ENCODE peak calls at places on chromosomes 16 and 17, in eight cellular contexts. S is mesenchymal stem cell, L is lower lobe of right lung, T is Karpas-422, E is WERI-Rb-1, M is AG04450, C is aorta, J is heart right ventricle. B is an unnamed sample.

GRCh38 chr17:34997355-34997862 is 17.1 kb downstream of the LIG3 start:
- DNase-seq in C (peak; percentile 75), M (peak; percentile 72), S (no peak), J (no peak), T (no peak), E (no peak), L (no peak), B (no peak)

GRCh38 chr16:75420987-75421819 is 12.1 kb downstream of the CFDP1 start:
- DNase-seq in S (peak; percentile 69), L (peak; percentile 84), J (peak; percentile 82), T (peak; percentile 86), M (no peak), C (peak; percentile 73), E (peak; percentile 79), B (peak; percentile 86)

GRCh38 chr17:81926451-81927144 is 937 bp downstream of the MAFG start:
- DNase-seq in M (peak; percentile 50), S (peak; percentile 94), J (peak; percentile 78), T (peak; percentile 82), C (peak; percentile 91), E (peak; percentile 71), L (peak; percentile 85), B (peak; percentile 92)

GRCh38 chr17:78180508-78180907 is 6.3 kb downstream of the TK1 start:
- DNase-seq in S (peak; percentile 9), E (no peak), T (no peak), J (no peak), C (no peak), L (no peak), M (no peak), B (no peak)

GRCh38 chr17:15122857-15123256 is 142.3 kb downstream of the PMP22 start:
- DNase-seq in J (no peak), E (no peak), M (no peak), T (no peak), C (no peak), S (no peak), L (no peak), B (no peak)

GRCh38 chr17:40956401-40957254 is 10.1 kb downstream of the KRT39 start:
- DNase-seq in L (no peak), J (no peak), M (peak; percentile 96), S (peak; percentile 60), C (no peak), E (no peak), T (no peak), B (no peak)

GRCh38 chr16:62077998-62078397 is 41.8 kb upstream of the CDH8 start:
- DNase-seq in C (no peak), J (no peak), E (peak; percentile 10), T (no peak), M (no peak), S (no peak), L (no peak), B (no peak)

GRCh38 chr17:60863892-60864673 is 186.4 kb downstream of the BCAS3 start:
- DNase-seq in J (no peak), S (peak; percentile 6), E (no peak), L (no peak), M (no peak), C (no peak), T (no peak), B (no peak)

DNA sequence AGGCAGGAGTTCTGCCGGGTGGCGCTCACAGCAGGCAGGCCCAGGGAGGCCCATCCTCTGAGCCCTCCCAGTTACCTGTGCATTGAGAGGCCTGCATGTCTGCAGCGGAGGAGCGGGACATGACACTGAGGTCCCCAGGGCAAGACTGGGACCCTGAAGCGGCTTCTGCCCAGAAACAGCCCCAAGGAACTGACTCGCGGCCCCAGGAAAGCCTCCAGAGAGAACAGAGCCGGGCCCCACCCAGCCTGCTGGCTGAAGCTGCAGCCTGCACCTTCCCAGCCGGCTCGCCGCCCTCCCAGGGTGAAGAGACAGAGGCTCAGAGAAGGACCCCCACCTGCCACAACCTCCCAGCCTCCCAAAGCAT is 16.5 kb downstream of the ZNF423 start:
- DNase-seq in S (no peak), T (no peak), M (no peak), J (no peak), C (no peak), E (no peak), L (no peak), B (no peak)
- H3K4me3 ChIP-seq in S (no peak overlapping the region), T (no peak overlapping the region), M (no peak overlapping the region), J (no peak overlapping the region), C (no peak overlapping the region), E (no peak overlapping the region), L (no peak overlapping the region), B (no peak overlapping the region)

DNA sequence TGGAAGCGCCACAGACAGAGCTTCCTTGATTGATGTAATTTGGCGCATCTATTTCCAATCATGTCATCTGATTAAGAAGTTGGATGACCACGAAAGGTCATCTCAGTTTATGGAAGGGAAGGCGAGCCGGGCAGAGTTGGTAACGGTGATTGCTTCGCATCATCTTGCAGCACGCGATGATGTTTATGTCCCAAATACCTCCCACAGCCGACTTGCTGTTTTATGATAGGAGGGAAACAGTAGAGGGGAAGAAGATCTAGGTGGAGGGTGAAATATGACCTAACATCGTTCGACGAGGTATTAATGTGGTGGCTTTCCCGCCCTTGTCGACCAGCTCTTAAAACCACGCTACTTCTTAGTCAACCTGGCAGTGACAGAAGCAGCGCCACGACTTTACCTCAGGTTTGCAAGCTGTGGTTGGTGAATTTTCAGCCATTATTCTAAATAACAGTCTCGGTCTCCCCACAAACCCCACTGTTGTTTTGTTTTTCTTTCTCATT is 836 bp upstream of the TANC2 start:
- DNase-seq in J (no peak), S (peak; percentile 25), L (no peak), C (no peak), T (no peak), M (no peak), E (no peak), B (no peak)
- H3K4me3 ChIP-seq in J (no peak overlapping the region), S (peak overlapping the region; percentile 77), L (peak overlapping the region; percentile 88), C (no peak overlapping the region), T (peak overlapping the region; percentile 66), M (peak overlapping the region; percentile 63), E (peak overlapping the region; percentile 73), B (peak overlapping the region; percentile 73)

GRCh38 chr16:790086-790485 is 1.7 kb downstream of the CHTF18 start:
- DNase-seq in S (no peak), J (no peak), M (no peak), L (no peak), T (no peak), E (no peak), C (no peak), B (no peak)

GRCh38 chr16:788399-789126 is at the start of gene CHTF18:
- DNase-seq in L (peak; percentile 92), J (peak; percentile 94), T (peak; percentile 97), C (peak; percentile 94), S (peak; percentile 87), M (peak; percentile 61), E (peak; percentile 88), B (peak; percentile 95)

GRCh38 chr16:789451-789850 is 1.0 kb downstream of the CHTF18 start:
- DNase-seq in S (no peak), C (no peak), J (no peak), T (no peak), M (no peak), L (no peak), E (no peak), B (no peak)

GRCh38 chr16:787261-787966 is 767 bp downstream of the RPUSD1 start:
- DNase-seq in J (no peak), T (no peak), M (no peak), L (peak; percentile 60), S (no peak), C (no peak), E (no peak), B (peak; percentile 85)

DNA sequence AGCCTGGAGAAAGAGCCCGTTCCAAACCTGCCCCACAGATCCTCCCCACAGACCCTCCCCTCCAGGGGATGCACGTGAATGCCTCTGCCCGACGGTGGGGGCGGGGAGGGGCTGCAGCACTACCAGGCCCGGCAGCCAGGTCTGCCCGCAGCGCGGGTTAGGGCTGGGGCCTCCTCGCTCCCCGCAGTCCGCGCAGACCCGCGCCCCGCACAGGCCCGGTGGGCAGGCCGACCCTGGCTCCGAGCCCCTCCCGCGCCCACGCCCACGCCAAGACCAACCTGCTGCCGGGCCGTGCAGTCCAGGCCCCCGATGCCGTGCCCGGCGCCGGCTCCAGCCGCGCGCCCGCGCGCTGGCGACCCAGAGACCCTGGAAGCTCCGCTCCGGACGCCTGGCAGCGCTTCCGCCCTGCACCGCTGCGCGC is at the start of gene RPUSD1:
- DNase-seq in T (peak; percentile 59), S (peak; percentile 24), L (peak; percentile 64), E (no peak), M (no peak), C (no peak), J (no peak), B (no peak)
- H3K4me3 ChIP-seq in T (peak within 1 kb of the TSS; percentile 99), S (peak within 1 kb of the TSS; percentile 95), L (peak within 1 kb of the TSS; percentile 88), E (peak within 1 kb of the TSS; percentile 75), M (peak within 1 kb of the TSS; percentile 86), C (peak within 1 kb of the TSS; percentile 46), J (peak within 1 kb of the TSS; percentile 84), B (peak within 1 kb of the TSS; percentile 97)

DNA sequence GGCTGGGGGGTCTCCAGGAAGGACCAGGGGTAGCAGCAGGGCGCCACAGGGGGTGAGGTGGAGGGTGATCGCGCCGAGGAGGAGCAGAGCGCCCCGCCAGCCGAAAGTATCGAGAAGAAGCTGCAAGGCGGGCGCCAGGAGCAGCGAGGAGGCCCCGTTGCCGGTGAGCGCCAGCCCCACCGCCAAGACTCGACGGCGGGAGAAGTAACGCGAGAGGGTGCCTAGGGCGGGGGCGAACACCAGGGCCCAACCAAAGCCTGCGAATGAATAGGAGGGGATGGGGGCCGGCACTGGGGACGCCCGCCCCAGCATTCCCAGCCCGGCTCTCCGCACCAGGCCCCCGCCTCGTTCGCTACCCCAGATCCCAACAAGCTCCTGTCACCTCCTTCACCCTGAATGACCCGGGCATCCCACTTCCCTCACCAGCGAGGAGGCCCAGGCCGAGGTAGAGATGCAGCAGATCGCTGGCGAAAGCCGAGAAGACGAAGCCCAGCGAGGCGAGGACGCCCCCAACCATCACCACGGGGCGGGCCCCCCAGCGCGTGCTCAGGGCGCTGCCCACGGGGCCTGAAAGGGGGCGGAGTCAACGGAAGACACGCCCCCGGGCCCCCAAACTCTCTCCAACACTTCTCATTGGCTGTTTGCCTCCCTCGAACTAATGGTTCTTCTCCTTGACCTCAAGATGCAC is 1.2 kb downstream of the SLC16A11 start:
- DNase-seq in E (no peak), J (peak; percentile 22), S (no peak), C (no peak), L (no peak), T (no peak), M (no peak), B (peak; percentile 84)
- H3K4me3 ChIP-seq in E (no peak overlapping the region), J (no peak overlapping the region), S (peak overlapping the region; percentile 68), C (no peak overlapping the region), L (peak overlapping the region; percentile 58), T (no peak overlapping the region), M (no peak overlapping the region), B (no peak overlapping the region)

DNA sequence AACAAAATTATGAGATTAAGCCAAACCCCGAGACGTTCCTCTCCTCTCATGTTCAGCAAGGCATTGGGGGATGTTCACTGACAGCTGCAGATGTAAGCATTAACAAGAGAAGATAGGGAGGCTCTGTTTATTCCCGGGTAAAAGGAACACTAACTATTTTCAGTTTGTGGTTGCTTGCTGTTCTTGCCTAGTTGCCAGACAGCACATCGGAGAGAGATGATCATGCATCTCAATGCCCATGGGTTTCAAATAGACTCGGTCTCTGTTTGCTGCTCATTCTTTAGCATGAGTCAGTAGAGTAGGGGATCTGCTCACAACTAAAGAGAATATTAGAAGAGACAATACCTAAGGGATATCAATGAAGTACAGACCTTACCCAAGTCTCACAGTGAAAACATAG is 78.3 kb downstream of the TMEM100 start:
- DNase-seq in E (no peak), C (no peak), S (peak; percentile 54), L (no peak), J (no peak), T (no peak), M (no peak), B (no peak)
- H3K4me3 ChIP-seq in E (no peak overlapping the region), C (no peak overlapping the region), S (no peak overlapping the region), L (no peak overlapping the region), J (no peak overlapping the region), T (no peak overlapping the region), M (no peak overlapping the region), B (no peak overlapping the region)

GRCh38 chr17:46772879-46773620 is 45.4 kb downstream of the WNT3 start:
- DNase-seq in L (peak; percentile 33), E (no peak), T (peak; percentile 58), C (no peak), S (peak; percentile 18), M (no peak), J (no peak), B (no peak)
- H3K4me3 ChIP-seq in L (no peak overlapping the region), E (no peak overlapping the region), T (peak overlapping the region; percentile 4), C (no peak overlapping the region), S (no peak overlapping the region), M (no peak overlapping the region), J (no peak overlapping the region), B (no peak overlapping the region)